ENCODE peak calls at places on chromosomes 6 and 20, in eight cellular contexts. M is effector memory CD4-positive, alpha-beta T cell; B is adrenal gland; Y is iPS DF 6.9; D is HepG2; S is uterus; G is cardiac muscle cell; H is pancreas. K is an unnamed sample.

GRCh38 chr6:130134594-130134993 is 88.2 kb downstream of the SAMD3 start:
- DNase-seq in S (no peak), H (no peak), G (no peak), M (no peak), B (no peak), D (no peak), Y (no peak), K (no peak)

GRCh38 chr6:125231133-125231532 is 70.6 kb downstream of the HDDC2 start:
- DNase-seq in Y (no peak), D (no peak), B (no peak), H (no peak), G (no peak), S (no peak), M (no peak), K (no peak)

GRCh38 chr6:31540640-31541039 is 1.2 kb downstream of the DDX39B start:
- DNase-seq in G (no peak), S (no peak), B (no peak), D (no peak), Y (no peak), M (no peak), H (no peak), K (no peak)

GRCh38 chr20:63025534-63026331 is 19.0 kb upstream of the BHLHE23 start:
- DNase-seq in D (no peak), G (peak; percentile 61), S (no peak), M (no peak), Y (no peak), H (no peak), B (no peak), K (no peak)

GRCh38 chr6:35500782-35501181 is 3.9 kb upstream of the TEAD3 start:
- DNase-seq in G (no peak), Y (no peak), M (no peak), B (no peak), H (no peak), S (no peak), D (peak; percentile 34), K (no peak)

GRCh38 chr20:57158474-57158873 is 108.0 kb downstream of the BMP7 start:
- DNase-seq in Y (no peak), B (no peak), S (no peak), G (no peak), D (no peak), M (no peak), H (no peak), K (no peak)

GRCh38 chr20:13017235-13017634 is 8.5 kb downstream of the SPTLC3 start:
- DNase-seq in H (no peak), S (no peak), B (peak; percentile 23), D (no peak), Y (no peak), M (no peak), G (peak; percentile 68), K (no peak)

GRCh38 chr20:38685853-38686473 is 38.3 kb upstream of the SLC32A1 start:
- DNase-seq in S (no peak), B (peak; percentile 46), M (no peak), H (peak; percentile 25), D (peak; percentile 63), Y (no peak), G (peak; percentile 69), K (peak; percentile 17)

GRCh38 chr6:30360139-30360538 is 15.2 kb downstream of the RPP21 start:
- DNase-seq in M (no peak), B (no peak), Y (no peak), D (no peak), S (no peak), H (no peak), G (no peak), K (no peak)

GRCh38 chr6:159691963-159692287 is 1.1 kb downstream of the SOD2 start:
- DNase-seq in G (no peak), S (no peak), Y (no peak), D (peak; percentile 34), M (no peak), B (peak; percentile 32), H (no peak), K (no peak)

DNA sequence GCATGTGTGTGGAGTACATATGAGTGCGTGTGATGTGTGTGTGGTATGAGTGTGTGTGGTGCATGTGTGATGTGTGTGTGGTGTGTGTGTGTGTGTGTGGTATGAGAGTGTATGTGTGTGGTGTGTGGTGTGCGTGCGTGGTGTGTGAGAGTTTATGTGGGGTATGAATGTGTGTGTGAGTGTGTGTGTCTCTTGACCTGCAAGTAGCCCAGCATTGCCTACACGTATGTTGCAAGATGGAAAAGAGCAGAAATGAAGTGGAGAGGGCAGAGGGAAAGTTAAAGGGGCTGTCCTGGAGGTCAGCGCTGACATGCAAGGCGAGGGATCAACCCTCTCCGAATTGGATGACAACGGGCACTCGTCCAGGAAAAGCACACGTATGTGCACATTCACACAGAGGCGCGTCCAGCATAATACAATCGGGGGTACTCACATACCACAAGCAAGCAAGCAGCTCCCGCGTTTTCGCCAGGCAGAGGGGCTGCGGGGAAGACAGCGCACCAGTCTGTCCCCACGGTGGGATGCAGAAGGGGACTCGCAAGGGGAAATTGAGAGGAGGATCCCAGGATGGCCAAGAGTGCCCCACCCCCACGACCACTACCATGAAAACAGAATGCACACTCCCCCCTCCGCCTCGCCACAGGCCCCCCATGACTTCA is 174.5 kb upstream of the AFDN start:
- DNase-seq in M (no peak), Y (no peak), S (no peak), D (no peak), B (no peak), H (no peak), G (no peak), K (no peak)
- H3K9me3 ChIP-seq in M (no peaks in the 10 kb centered on the region), Y (no peaks in the 10 kb centered on the region), S (no peaks in the 10 kb centered on the region), D (no peaks in the 10 kb centered on the region), B (no peaks in the 10 kb centered on the region), H (no peaks in the 10 kb centered on the region), G (no peaks in the 10 kb centered on the region), K (no peaks in the 10 kb centered on the region)

DNA sequence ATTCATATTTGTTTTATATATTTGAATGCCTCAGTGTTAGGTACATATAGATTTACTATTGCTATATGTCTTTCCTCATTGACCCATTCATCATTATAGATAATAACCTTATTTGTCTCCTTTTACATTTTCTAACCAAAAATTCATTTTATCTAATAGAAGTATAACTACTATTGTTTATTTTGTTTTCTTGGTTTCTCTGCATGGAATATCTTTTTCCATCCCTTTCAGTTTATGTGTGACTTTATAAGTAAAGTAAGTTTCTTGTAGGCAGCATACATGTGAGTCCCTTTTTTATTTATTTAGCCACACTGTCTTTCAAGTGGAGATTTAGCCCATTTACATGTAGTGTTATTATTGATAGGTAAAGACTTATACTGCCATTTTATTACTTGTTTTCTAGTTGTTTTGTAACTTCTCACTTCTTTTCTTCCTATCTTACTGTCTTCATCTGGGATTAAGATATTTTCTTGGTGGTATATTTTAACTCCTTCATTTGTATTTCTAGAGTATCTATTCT is 572.0 kb upstream of the MAN1A1 start:
- DNase-seq in S (no peak), G (no peak), B (no peak), D (no peak), H (no peak), Y (no peak), M (no peak), K (no peak)
- H3K9me3 ChIP-seq in S (peaks cover 5% of the 10 kb centered on the region), G (no peaks in the 10 kb centered on the region), B (peaks cover 25% of the 10 kb centered on the region), D (peaks cover 43% of the 10 kb centered on the region), H (no peaks in the 10 kb centered on the region), Y (no peaks in the 10 kb centered on the region), M (peaks cover 3% of the 10 kb centered on the region), K (no peaks in the 10 kb centered on the region)

DNA sequence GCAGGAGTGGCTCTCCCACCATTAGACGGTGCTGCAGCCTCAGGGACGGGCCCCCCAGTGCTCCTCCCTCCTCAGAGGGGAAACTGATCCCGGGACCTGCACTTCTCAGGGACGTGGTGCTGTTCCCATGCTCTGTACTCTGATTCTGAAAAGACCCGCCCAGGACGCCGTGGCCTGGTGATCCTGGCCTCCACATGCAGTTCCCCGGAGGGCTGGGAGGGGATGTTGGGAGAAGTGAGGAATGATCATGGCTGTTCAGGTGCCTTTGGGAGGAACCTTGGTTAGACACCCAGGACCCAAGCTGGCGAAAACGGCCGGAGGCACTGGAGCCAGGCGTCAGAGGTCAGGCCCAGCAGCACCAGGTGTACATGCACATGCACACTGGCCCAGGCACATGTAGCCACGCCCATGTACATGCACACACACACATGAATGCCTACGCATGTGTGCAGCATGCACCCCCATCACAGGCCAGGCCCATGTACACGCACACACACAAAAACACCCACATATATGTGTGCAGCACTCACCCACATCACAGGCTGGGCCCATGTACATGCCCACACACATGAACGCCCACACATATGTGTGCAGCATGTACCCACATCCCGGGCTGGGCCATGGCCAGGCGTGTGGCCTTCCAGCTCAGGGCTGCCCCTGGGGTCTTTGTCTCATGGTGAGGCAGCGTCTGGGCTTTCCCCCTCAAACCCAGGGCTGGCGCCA is 52.6 kb upstream of the DACT2 start:
- DNase-seq in B (no peak), H (no peak), G (no peak), M (no peak), Y (no peak), D (no peak), S (no peak), K (no peak)
- H3K9me3 ChIP-seq in B (no peaks in the 10 kb centered on the region), H (no peaks in the 10 kb centered on the region), G (no peaks in the 10 kb centered on the region), M (no peaks in the 10 kb centered on the region), Y (no peaks in the 10 kb centered on the region), D (no peaks in the 10 kb centered on the region), S (no peaks in the 10 kb centered on the region), K (no peaks in the 10 kb centered on the region)

GRCh38 chr20:29299811-29300578 is 1957.5 kb upstream of the DEFB115 start:
- DNase-seq in D (no peak), Y (no peak), B (no peak), G (no peak), M (no peak), H (no peak), S (no peak), K (no peak)
- H3K9me3 ChIP-seq in D (peaks cover 88% of the 10 kb centered on the region), Y (peaks cover 14% of the 10 kb centered on the region), B (no peaks in the 10 kb centered on the region), G (no peaks in the 10 kb centered on the region), M (no peaks in the 10 kb centered on the region), H (no peaks in the 10 kb centered on the region), S (peaks cover 7% of the 10 kb centered on the region), K (no peaks in the 10 kb centered on the region)

DNA sequence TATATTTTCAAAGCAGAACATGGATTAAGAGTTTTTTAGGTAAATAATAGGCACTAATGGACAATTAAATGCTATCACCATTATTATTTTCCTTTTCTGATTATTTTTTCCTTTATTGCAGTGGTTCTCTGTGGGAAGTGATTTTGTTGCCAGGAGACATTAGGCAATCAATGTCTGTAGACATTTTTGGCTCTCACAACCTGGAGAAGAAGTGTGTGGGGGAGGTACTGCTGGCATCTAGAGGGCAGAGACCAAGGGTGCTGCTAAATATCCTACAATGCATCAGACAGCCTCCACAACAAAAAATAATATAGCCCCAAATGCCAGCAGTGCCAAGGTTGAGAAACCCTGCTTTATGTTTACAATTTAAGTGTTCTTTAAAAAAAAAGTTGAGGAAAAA is 8.3 kb downstream of the IFNGR1 start:
- DNase-seq in Y (no peak), H (no peak), D (no peak), S (no peak), M (no peak), B (no peak), G (peak; percentile 83), K (no peak)
- H3K9me3 ChIP-seq in Y (peaks cover 3% of the 10 kb centered on the region), H (no peaks in the 10 kb centered on the region), D (peaks cover 20% of the 10 kb centered on the region), S (no peaks in the 10 kb centered on the region), M (no peaks in the 10 kb centered on the region), B (no peaks in the 10 kb centered on the region), G (no peaks in the 10 kb centered on the region), K (no peaks in the 10 kb centered on the region)